ENCODE peak calls at places on chromosome 1, in five cellular contexts. R is adrenal gland, O is SJSA1, E is body of pancreas, Y is PC-3. Q is an unnamed sample. For H3K27me3, the result is how much of the 10 kb centered on the place peaks cover.

GRCh38 chr1:218553197-218553596 is 208.1 kb downstream of the TGFB2 start:
- DNase-seq in Y (peak), R (no peak), E (no peak), O (no peak), Q (no peak)

GRCh38 chr1:208239518-208240381 is 4.4 kb downstream of the PLXNA2 start:
- DNase-seq in R (no peak), E (peak), Y (no peak), O (no peak), Q (no peak)

GRCh38 chr1:66503841-66504470 is 30.0 kb upstream of the SGIP1 start:
- DNase-seq in Y (peak), O (peak), R (no peak), E (peak), Q (peak)

GRCh38 chr1:164440222-164440621 is 118.8 kb upstream of the PBX1 start:
- DNase-seq in Y (peak), O (no peak), R (peak), E (peak), Q (no peak)

GRCh38 chr1:167797005-167797404 is 75.2 kb downstream of the MPZL1 start:
- DNase-seq in E (peak), O (peak), Y (peak), R (peak), Q (no peak)

GRCh38 chr1:161076410-161076809 is 6.7 kb upstream of the ARHGAP30 start:
- DNase-seq in Y (no peak), E (no peak), R (no peak), O (no peak), Q (no peak)

GRCh38 chr1:244874974-244875579 is 10.7 kb upstream of the HNRNPU start:
- DNase-seq in O (no peak), R (no peak), Y (no peak), E (no peak), Q (no peak)

GRCh38 chr1:14924012-14924452 is 229.5 kb upstream of the TMEM51 start:
- DNase-seq in R (peak), Y (peak), E (peak), O (peak), Q (no peak)

DNA sequence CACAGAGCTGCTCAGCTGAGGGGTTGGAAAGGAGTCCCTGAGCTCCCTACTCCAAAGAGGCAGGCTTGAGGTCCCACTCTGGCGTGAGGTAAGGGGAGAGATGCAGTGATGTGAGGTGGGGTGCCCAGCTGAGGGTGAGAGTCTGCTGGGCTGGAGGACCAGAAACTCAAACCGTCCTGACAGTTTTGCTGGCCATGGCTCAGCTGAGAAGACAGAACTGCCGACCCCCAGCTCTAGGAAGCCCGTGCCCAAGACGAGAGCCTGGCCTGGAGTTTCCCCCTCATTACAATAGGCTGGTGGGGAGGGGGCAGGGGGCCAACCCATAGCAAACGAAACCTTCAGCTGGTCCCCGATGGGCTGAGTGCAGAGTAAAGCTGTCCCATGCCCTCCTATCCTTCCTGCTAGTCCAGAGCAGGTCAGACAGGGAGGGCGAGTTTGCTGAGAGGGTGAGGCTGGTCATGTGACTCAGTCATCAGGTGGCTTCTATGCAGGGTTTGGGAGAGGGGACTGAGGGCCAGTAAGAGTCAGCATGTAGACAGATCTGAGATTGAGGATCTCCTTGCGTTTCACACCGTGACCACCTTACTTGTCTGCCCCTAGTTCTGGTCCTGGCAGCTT is 129.3 kb downstream of the PRDM2 start:
- DNase-seq in O (no peak), E (no peak), R (no peak), Y (peak), Q (no peak)
- H3K27ac ChIP-seq in O (no peak), E (no peak), R (no peak), Y (no peak), Q (no peak)

DNA sequence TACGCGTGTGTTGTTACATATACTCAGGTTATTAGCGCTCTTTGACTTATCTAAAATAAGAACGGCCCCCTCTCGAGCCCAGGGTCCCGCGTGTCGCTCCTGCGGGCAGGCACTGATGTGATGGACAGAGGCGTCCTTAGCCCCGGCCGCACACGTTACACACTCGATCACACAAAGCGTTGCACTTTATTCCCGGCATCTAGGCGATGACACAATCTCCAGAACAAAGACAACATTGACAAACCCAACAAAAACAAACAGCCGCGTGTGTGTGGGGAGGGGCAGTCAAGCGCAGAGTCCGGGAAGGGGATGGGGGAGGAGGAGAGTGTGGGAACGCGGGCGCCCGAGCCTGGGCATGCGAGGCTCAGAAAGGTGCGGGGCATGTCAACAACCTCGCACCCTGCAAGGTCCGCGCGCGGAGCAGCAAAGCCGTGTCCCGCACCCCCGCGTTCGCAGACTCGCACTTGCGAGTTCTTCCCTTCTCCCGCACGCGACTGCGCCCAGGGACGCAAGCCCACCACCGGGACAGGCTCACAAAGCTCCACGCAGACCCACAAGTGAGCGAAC is 488 bp upstream of the EFNA1 start:
- DNase-seq in E (peak), Y (peak), R (peak), O (peak), Q (no peak)
- H3K27me3 ChIP-seq in E (under half), Y (under half), R (under half), O (under half), Q (under half)

DNA sequence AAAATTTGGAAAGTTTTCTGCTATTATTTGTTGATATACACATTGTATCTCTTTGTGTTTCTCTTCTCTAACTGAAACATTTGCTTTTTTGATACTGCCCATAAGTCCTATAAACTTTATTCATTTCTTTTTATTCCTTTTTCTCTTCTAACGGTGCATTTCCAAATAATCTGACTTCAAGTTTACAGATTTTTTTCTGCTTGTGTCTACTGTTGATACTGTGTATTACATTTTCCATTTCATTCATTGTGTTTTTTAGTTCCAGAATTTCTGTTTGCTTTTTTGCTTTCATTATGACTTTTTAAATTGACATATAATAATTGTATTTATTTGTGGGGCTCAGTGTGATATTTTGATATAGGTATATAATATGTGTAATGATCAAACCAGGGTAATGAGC is 38.3 kb upstream of the PLA2G2A start:
- DNase-seq in O (no peak), Y (no peak), R (no peak), E (no peak), Q (no peak)
- H3K27ac ChIP-seq in O (no peak), Y (no peak), R (no peak), E (no peak), Q (no peak)

GRCh38 chr1:50423670-50424000 is 392 bp upstream of the DMRTA2 start:
- DNase-seq in R (no peak), Y (no peak), O (peak), E (no peak), Q (no peak)

GRCh38 chr1:50421768-50422674 is 1.2 kb downstream of the DMRTA2 start:
- DNase-seq in O (no peak), Y (no peak), R (no peak), E (no peak), Q (no peak)

GRCh38 chr1:50422675-50422945 is 633 bp downstream of the DMRTA2 start:
- DNase-seq in Y (no peak), R (no peak), E (no peak), O (no peak), Q (no peak)

GRCh38 chr1:50424045-50424939 is 1.0 kb upstream of the DMRTA2 start:
- DNase-seq in O (no peak), R (no peak), Y (no peak), E (no peak), Q (no peak)

DNA sequence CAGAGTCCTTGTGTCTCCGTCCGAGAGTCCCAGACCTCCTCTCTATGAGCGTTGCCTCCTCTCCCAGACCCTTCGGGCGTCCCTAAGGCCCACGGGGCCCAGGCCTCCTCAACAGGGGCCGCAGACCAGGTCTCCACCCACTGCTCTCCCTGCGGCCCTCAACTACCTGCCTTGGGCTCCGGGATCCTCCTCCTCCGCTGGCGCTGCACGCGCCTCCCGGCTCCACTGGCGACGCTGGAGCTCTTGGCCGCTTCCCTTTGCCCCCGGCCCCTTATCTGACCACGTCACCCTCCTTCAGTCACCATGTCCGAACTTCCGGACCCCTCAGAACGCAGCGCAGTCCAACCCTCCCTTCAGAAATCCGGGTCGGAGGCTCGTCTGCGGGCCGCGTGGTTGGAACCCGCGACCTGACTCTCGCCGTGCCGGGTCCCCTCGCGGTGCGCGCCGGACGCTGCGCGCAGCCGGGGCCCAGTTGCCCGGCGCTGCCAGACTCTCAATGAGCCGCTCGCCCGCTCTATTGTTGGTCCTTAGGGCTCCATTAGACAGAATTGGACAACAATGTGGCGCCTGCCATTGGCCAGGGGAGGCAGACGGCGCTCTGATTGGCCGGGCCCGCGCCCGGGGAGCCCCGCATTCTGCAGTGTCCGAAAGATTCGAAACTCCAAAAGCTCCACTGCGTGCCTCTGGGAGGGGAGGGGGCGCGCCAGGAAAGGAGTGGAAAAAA is at the start of gene DMRTA2:
- DNase-seq in E (no peak), Y (no peak), R (no peak), O (peak), Q (no peak)
- H3K27me3 ChIP-seq in E (half or more), Y (under half), R (half or more), O (under half), Q (under half)

Q was measured in CD4-positive, CD25-positive, alpha-beta regulatory T cell.